ENCODE peak calls at places on chromosomes 4 and X, in nine cellular contexts. D is iPS-NIHi11, A is WTC11, S is fibroblast of mammary gland, Q is M059J, U is retina, F is suprapubic skin, O is Kasumi-1, G is AG10803. E is an unnamed sample.

GRCh38 chrX:116872931-116873330 is 410.2 kb upstream of the CT83 start:
- DNase-seq in D (no peak), A (no peak), S (peak), Q (peak), U (no peak), F (no peak), O (no peak), G (peak), E (no peak)

GRCh38 chr4:44740201-44740600 is 13.8 kb upstream of the GNPDA2 start:
- DNase-seq in D (no peak), A (no peak), S (peak), Q (no peak), U (no peak), F (no peak), O (no peak), G (no peak), E (no peak)

GRCh38 chrX:46735625-46736024 is 23.3 kb downstream of the SLC9A7 start:
- DNase-seq in D (no peak), A (no peak), S (no peak), Q (no peak), U (no peak), F (no peak), O (no peak), G (no peak), E (no peak)

GRCh38 chr4:72886602-72887001 is 182.9 kb downstream of the COX18 start:
- DNase-seq in D (no peak), A (no peak), S (peak), Q (no peak), U (no peak), F (no peak), O (peak), G (no peak), E (no peak)

GRCh38 chr4:17642404-17642783 is 28.0 kb downstream of the MED28 start:
- DNase-seq in D (no peak), A (no peak), S (no peak), Q (no peak), U (no peak), F (no peak), O (no peak), G (no peak), E (no peak)

GRCh38 chr4:155667538-155668511 is 1.2 kb downstream of the GUCY1A1 start:
- DNase-seq in D (peak), A (peak), S (peak), Q (peak), U (peak), F (no peak), O (peak), G (peak), E (no peak)

GRCh38 chr4:176302283-176303275 is 17.2 kb upstream of the SPCS3 start:
- DNase-seq in D (no peak), A (no peak), S (peak), Q (peak), U (no peak), F (no peak), O (no peak), G (peak), E (no peak)

GRCh38 chr4:85475631-85476233 is 782 bp downstream of the ARHGAP24 start:
- DNase-seq in D (peak), A (no peak), S (peak), Q (peak), U (no peak), F (no peak), O (peak), G (peak), E (no peak)

GRCh38 chr4:94517492-94517891 is 65.8 kb downstream of the PDLIM5 start:
- DNase-seq in D (no peak), A (no peak), S (no peak), Q (no peak), U (no peak), F (no peak), O (no peak), G (no peak), E (no peak)

GRCh38 chr4:38072578-38072977 is 112.4 kb downstream of the PTTG2 start:
- DNase-seq in D (no peak), A (no peak), S (no peak), Q (no peak), U (no peak), F (no peak), O (no peak), G (no peak), E (no peak)

GRCh38 chr4:53012738-53013137 is 150.6 kb downstream of the RASL11B start:
- DNase-seq in D (no peak), A (no peak), S (peak), Q (peak), U (peak), F (no peak), O (peak), G (peak), E (no peak)

GRCh38 chrX:7027071-7027470 is 120.4 kb upstream of the STS start:
- DNase-seq in D (no peak), A (no peak), S (no peak), Q (no peak), U (no peak), F (no peak), O (no peak), G (no peak), E (no peak)

E was measured in NCI-H1930.